ENCODE peak calls at places on chromosomes 4 and X, in nine cellular contexts. E is adipocyte; R is neural crest cell; J is cardiac muscle cell; S is left ventricle myocardium inferior; Z is GM18507; O is AG04450; F is right atrium auricular region; B is activated CD4-positive, alpha-beta T cell treated with anti-CD3 and anti-CD28 coated beads, Interleukin-2, amount 10 ng/mL, durations not matched to agents 7 days and 5 days. V is an unnamed sample.

GRCh38 chr4:73257242-73257994 is 1.2 kb downstream of the ANKRD17 start:
- DNase-seq in B (peak; percentile 75), J (peak; percentile 82), F (peak; percentile 88), S (peak; percentile 62), O (peak; percentile 60), R (peak; percentile 58), E (peak; percentile 94), Z (no peak), V (peak; percentile 62)

GRCh38 chr4:88533088-88533790 is 9.7 kb upstream of the PYURF start:
- DNase-seq in B (no peak), F (no peak), O (peak; percentile 24), S (no peak), J (no peak), E (peak; percentile 39), Z (no peak), R (no peak), V (no peak)

GRCh38 chr4:7546809-7547367 is 112.2 kb upstream of the PSAPL1 start:
- DNase-seq in Z (no peak), J (no peak), F (no peak), B (no peak), O (peak; percentile 13), S (no peak), R (no peak), E (peak; percentile 72), V (peak; percentile 5)

GRCh38 chrX:17692709-17693346 is 44.5 kb upstream of the SCML1 start:
- DNase-seq in R (no peak), O (peak; percentile 24), E (peak; percentile 67), B (no peak), J (peak; percentile 45), F (no peak), Z (no peak), S (no peak), V (peak; percentile 45)

GRCh38 chr4:128525939-128526630 is 238.5 kb upstream of the PGRMC2 start:
- DNase-seq in F (no peak), O (no peak), E (peak; percentile 68), S (no peak), B (no peak), J (no peak), R (no peak), Z (no peak), V (no peak)

GRCh38 chr4:87219648-87220093 is 747 bp downstream of the KLHL8 start:
- DNase-seq in S (peak; percentile 44), B (peak; percentile 58), J (peak; percentile 51), F (no peak), R (peak; percentile 36), O (no peak), Z (peak; percentile 15), E (peak; percentile 71), V (no peak)

GRCh38 chr4:7855731-7856130 is 83.9 kb downstream of the AFAP1 start:
- DNase-seq in J (no peak), O (no peak), F (no peak), Z (no peak), R (no peak), B (no peak), E (no peak), S (no peak), V (no peak)

GRCh38 chr4:41375561-41375960 is 118.8 kb downstream of the UCHL1 start:
- DNase-seq in E (no peak), R (no peak), Z (no peak), J (no peak), O (no peak), B (no peak), F (no peak), S (no peak), V (no peak)

GRCh38 chrX:10505726-10506125 is 114.7 kb downstream of the MID1 start:
- DNase-seq in J (no peak), E (no peak), B (no peak), S (no peak), R (no peak), F (no peak), Z (no peak), O (no peak), V (no peak)

GRCh38 chr4:51870441-51871188 is 27.7 kb downstream of the DCUN1D4 start:
- DNase-seq in R (no peak), E (no peak), Z (no peak), O (no peak), F (no peak), J (no peak), B (no peak), S (no peak), V (no peak)